ENCODE peak calls at places on chromosomes 6 and 20, in eight cellular contexts. C is C1 segment of cervical spinal cord; V is astrocyte of the cerebellum; I is adipocyte; B is NCI-H146; U is CD8-positive, alpha-beta T cell; Q is LoVo; T is NCI-H1694 treated with DMSO at 0.1 percent for 48 hours. K is an unnamed sample.

GRCh38 chr20:20083796-20084195 is 31.5 kb downstream of the CFAP61 start:
- DNase-seq in C (no peak), V (peak; percentile 8), I (peak; percentile 67), B (peak; percentile 82), U (no peak), Q (peak; percentile 64), T (peak; percentile 86), K (peak; percentile 57)

GRCh38 chr6:13668291-13668928 is 43.2 kb downstream of the RANBP9 start:
- DNase-seq in C (no peak), V (no peak), I (no peak), B (no peak), U (no peak), Q (peak; percentile 8), T (no peak), K (no peak)

GRCh38 chr6:46888031-46888430 is 33.7 kb downstream of the ADGRF5 start:
- DNase-seq in C (no peak), V (no peak), I (no peak), B (no peak), U (no peak), Q (no peak), T (no peak), K (no peak)

GRCh38 chr6:36101691-36102090 is 28.6 kb upstream of the MAPK13 start:
- DNase-seq in C (no peak), V (no peak), I (no peak), B (no peak), U (no peak), Q (no peak), T (no peak), K (no peak)

GRCh38 chr20:64011366-64011779 is 24.6 kb upstream of the C20orf204 start:
- DNase-seq in C (no peak), V (no peak), I (no peak), B (no peak), U (no peak), Q (no peak), T (no peak), K (no peak)

GRCh38 chr6:38696345-38696744 is 6.6 kb downstream of the GLO1 start:
- DNase-seq in C (no peak), V (no peak), I (no peak), B (no peak), U (no peak), Q (no peak), T (no peak), K (no peak)

GRCh38 chr6:166473886-166474596 is 91.3 kb upstream of the MPC1 start:
- DNase-seq in C (no peak), V (no peak), I (no peak), B (no peak), U (no peak), Q (no peak), T (no peak), K (no peak)

GRCh38 chr20:45104786-45105185 is 3.9 kb upstream of the KCNS1 start:
- DNase-seq in C (no peak), V (peak; percentile 18), I (peak; percentile 40), B (no peak), U (peak; percentile 9), Q (no peak), T (no peak), K (no peak)

GRCh38 chr6:138692978-138693909 is 80.3 kb upstream of the CCDC28A start:
- DNase-seq in C (peak; percentile 24), V (peak; percentile 38), I (peak; percentile 63), B (peak; percentile 95), U (peak; percentile 55), Q (peak; percentile 84), T (no peak), K (peak; percentile 93)

GRCh38 chr6:168333471-168333870 is 13.9 kb upstream of the DACT2 start:
- DNase-seq in C (no peak), V (no peak), I (no peak), B (no peak), U (no peak), Q (no peak), T (no peak), K (no peak)

GRCh38 chr20:15613530-15613929 is 959.7 kb downstream of the KIF16B start:
- DNase-seq in C (no peak), V (no peak), I (peak; percentile 10), B (no peak), U (no peak), Q (no peak), T (no peak), K (no peak)

GRCh38 chr6:168968228-168968627 is 285.4 kb downstream of the THBS2 start:
- DNase-seq in C (peak; percentile 1), V (peak; percentile 95), I (peak; percentile 68), B (no peak), U (no peak), Q (peak; percentile 1), T (no peak), K (peak; percentile 65)

GRCh38 chr6:127590344-127590743 is 13.4 kb downstream of the C6orf58 start:
- DNase-seq in C (no peak), V (no peak), I (no peak), B (no peak), U (no peak), Q (no peak), T (no peak), K (no peak)

GRCh38 chr20:4166726-4167035 is 151.3 kb upstream of the RNF24 start:
- DNase-seq in C (no peak), V (no peak), I (no peak), B (no peak), U (no peak), Q (no peak), T (no peak), K (no peak)

GRCh38 chr6:96032646-96033045 is 16.9 kb downstream of the FUT9 start:
- DNase-seq in C (no peak), V (no peak), I (no peak), B (peak; percentile 60), U (no peak), Q (no peak), T (no peak), K (no peak)

GRCh38 chr6:225121-225721 is 67.1 kb upstream of the DUSP22 start:
- DNase-seq in C (no peak), V (no peak), I (no peak), B (no peak), U (peak; percentile 71), Q (no peak), T (no peak), K (no peak)

GRCh38 chr20:49602370-49603208 is 34.7 kb upstream of the PTGIS start:
- DNase-seq in C (no peak), V (no peak), I (no peak), B (no peak), U (no peak), Q (no peak), T (no peak), K (no peak)

GRCh38 chr20:23018432-23018831 is 16.7 kb upstream of the SSTR4 start:
- DNase-seq in C (no peak), V (no peak), I (no peak), B (no peak), U (no peak), Q (no peak), T (no peak), K (no peak)

GRCh38 chr6:135738646-135739045 is 112.9 kb upstream of the PDE7B start:
- DNase-seq in C (no peak), V (no peak), I (no peak), B (no peak), U (no peak), Q (no peak), T (no peak), K (no peak)

GRCh38 chr6:39088331-39088730 is 26.7 kb downstream of the SAYSD1 start:
- DNase-seq in C (peak; percentile 32), V (peak; percentile 59), I (peak; percentile 75), B (peak; percentile 75), U (no peak), Q (peak; percentile 11), T (no peak), K (no peak)